ENCODE peak calls at places on chromosome 22, in five cellular contexts. W is astrocyte of the spinal cord, P is GM12865, D is fibroblast of pulmonary artery, Y is K562. E is an unnamed sample.

GRCh38 chr22:39183991-39184585 is 31.6 kb upstream of the CBX7 start:
- DNase-seq in D (peak), P (no peak), W (no peak), Y (peak), E (no peak)

GRCh38 chr22:30607300-30607930 is 441 bp downstream of the TCN2 start:
- DNase-seq in D (no peak), W (no peak), P (no peak), Y (no peak), E (no peak)

GRCh38 chr22:19820880-19821522 is 33.7 kb downstream of the GNB1L start:
- DNase-seq in Y (no peak), D (no peak), W (no peak), P (no peak), E (no peak)

GRCh38 chr22:20567993-20568417 is 60.6 kb downstream of the MED15 start:
- DNase-seq in D (peak), W (peak), Y (peak), P (no peak), E (peak)

GRCh38 chr22:22452211-22452610 is 56.3 kb downstream of the ZNF280B start:
- DNase-seq in D (no peak), P (no peak), W (no peak), Y (no peak), E (no peak)

GRCh38 chr22:33909075-33909458 is 11.2 kb downstream of the LARGE1 start:
- DNase-seq in W (peak), P (no peak), Y (no peak), D (peak), E (peak)

GRCh38 chr22:19871023-19871844 is 16.6 kb upstream of the GNB1L start:
- DNase-seq in D (no peak), W (no peak), Y (no peak), P (no peak), E (no peak)

GRCh38 chr22:42500164-42500835 is 19.3 kb downstream of the RRP7A start:
- DNase-seq in P (peak), Y (peak), W (peak), D (peak), E (no peak)

GRCh38 chr22:39306456-39307361 is 12.7 kb downstream of the RPL3 start:
- DNase-seq in W (no peak), P (peak), Y (peak), D (no peak), E (peak)

GRCh38 chr22:48567213-48567975 is 1260.3 kb downstream of the BRD1 start:
- DNase-seq in W (no peak), D (no peak), Y (no peak), P (no peak), E (no peak)

GRCh38 chr22:17098379-17098819 is 13.6 kb downstream of the IL17RA start:
- DNase-seq in P (peak), D (peak), Y (no peak), W (no peak), E (no peak)

GRCh38 chr22:28910575-28911278 is 27.4 kb downstream of the ZNRF3 start:
- DNase-seq in D (no peak), P (no peak), W (no peak), Y (no peak), E (no peak)

GRCh38 chr22:22342697-22343602 is 98.4 kb downstream of the VPREB1 start:
- DNase-seq in W (peak), P (peak), Y (peak), D (peak), E (no peak)

GRCh38 chr22:49010901-49011300 is 816.8 kb downstream of the BRD1 start:
- DNase-seq in P (no peak), W (no peak), Y (no peak), D (no peak), E (no peak)

GRCh38 chr22:29744902-29745301 is 21.9 kb downstream of the ZMAT5 start:
- DNase-seq in P (no peak), D (peak), Y (no peak), W (peak), E (peak)

GRCh38 chr22:44584256-44584902 is 86.3 kb upstream of the RTL6 start:
- DNase-seq in P (no peak), W (no peak), Y (no peak), D (no peak), E (no peak)

GRCh38 chr22:29457730-29458129 is 19.3 kb downstream of the RFPL1 start:
- DNase-seq in Y (peak), D (peak), W (peak), P (peak), E (peak)

GRCh38 chr22:37201066-37201820 is 11.0 kb downstream of the SSTR3 start:
- DNase-seq in Y (no peak), W (no peak), P (no peak), D (no peak), E (no peak)

GRCh38 chr22:44325718-44326548 is 13.2 kb upstream of the SHISAL1 start:
- DNase-seq in W (peak), Y (no peak), D (peak), P (no peak), E (peak)

GRCh38 chr22:49413551-49413950 is 414.1 kb downstream of the BRD1 start:
- DNase-seq in D (no peak), Y (no peak), W (no peak), P (no peak), E (no peak)

GRCh38 chr22:48239461-48240164 is 1477.2 kb downstream of the TBC1D22A start:
- DNase-seq in W (no peak), Y (no peak), D (no peak), P (no peak), E (no peak)

GRCh38 chr22:24190159-24190540 is 8.9 kb downstream of the SUSD2 start:
- DNase-seq in Y (no peak), D (no peak), W (no peak), P (no peak), E (no peak)

GRCh38 chr22:24191381-24191841 is 10.1 kb downstream of the SUSD2 start:
- DNase-seq in D (no peak), Y (no peak), P (no peak), W (no peak), E (no peak)

GRCh38 chr22:24189249-24190158 is 8.2 kb downstream of the SUSD2 start:
- DNase-seq in Y (peak), P (peak), D (peak), W (peak), E (peak)

GRCh38 chr22:24191893-24192292 is 10.6 kb downstream of the SUSD2 start:
- DNase-seq in P (no peak), Y (no peak), W (no peak), D (no peak), E (no peak)

DNA sequence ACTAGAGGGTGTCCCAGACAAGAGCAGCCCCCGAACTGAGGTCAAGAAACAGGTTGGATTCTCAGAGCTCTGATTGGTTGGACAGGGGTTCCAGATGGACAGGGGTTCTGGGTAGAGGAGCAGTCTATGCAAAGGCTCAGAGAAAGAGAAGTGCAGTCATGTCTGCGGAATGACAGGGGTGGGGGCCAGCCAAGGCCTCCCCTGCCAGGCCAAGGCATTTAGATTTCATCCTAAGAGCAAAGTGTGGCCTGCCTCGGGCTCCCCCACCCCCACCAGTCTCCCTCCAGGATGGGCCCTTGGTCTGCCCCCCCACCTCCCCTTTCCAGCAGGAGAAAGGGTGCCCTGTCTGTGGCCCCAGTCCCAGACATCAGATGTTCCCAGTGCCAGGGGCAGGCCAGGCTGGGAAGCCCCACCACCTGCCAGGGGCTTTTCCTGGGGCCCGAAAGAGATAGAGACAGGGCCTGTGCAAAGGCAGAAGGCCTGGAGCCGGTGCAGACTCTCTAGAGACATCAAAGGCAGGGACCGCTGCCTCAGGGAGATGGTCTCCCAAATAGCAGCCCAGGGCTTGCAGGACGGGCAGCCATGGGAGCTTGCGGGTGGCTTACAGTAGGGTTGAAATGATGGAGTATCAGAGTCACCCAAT is 9.4 kb downstream of the SUSD2 start:
- DNase-seq in D (no peak), W (no peak), P (no peak), Y (no peak), E (no peak)
- TF ChIP-seq CTCF in D (peak), W (peak), P (no peak), Y (no peak), E (no peak)

GRCh38 chr22:35684732-35685131 is 32.9 kb upstream of the APOL5 start:
- DNase-seq in W (no peak), P (no peak), D (no peak), Y (no peak), E (no peak)

GRCh38 chr22:35685731-35686130 is 31.9 kb upstream of the APOL5 start:
- DNase-seq in D (peak), P (no peak), W (no peak), Y (no peak), E (no peak)

GRCh38 chr22:35683560-35683959 is 34.1 kb upstream of the APOL5 start:
- DNase-seq in P (no peak), D (no peak), W (no peak), Y (no peak), E (no peak)

GRCh38 chr22:35686298-35686697 is 31.4 kb upstream of the APOL5 start:
- DNase-seq in W (no peak), Y (no peak), D (no peak), P (peak), E (no peak)

GRCh38 chr22:35684270-35684700 is 33.4 kb upstream of the APOL5 start:
- DNase-seq in P (peak), W (peak), D (peak), Y (no peak), E (peak)
- TF ChIP-seq CTCF in P (peak), W (peak), D (peak), Y (peak), E (peak)

GRCh38 chr22:46976598-46976997 is 214.1 kb downstream of the TBC1D22A start:
- DNase-seq in P (no peak), D (no peak), Y (no peak), W (no peak), E (no peak)

GRCh38 chr22:46976130-46976529 is 213.7 kb downstream of the TBC1D22A start:
- DNase-seq in W (no peak), Y (no peak), D (no peak), P (no peak), E (no peak)

GRCh38 chr22:46979506-46979905 is 217.1 kb downstream of the TBC1D22A start:
- DNase-seq in W (no peak), D (no peak), P (no peak), Y (no peak), E (no peak)

GRCh38 chr22:46980392-46980791 is 217.9 kb downstream of the TBC1D22A start:
- DNase-seq in D (no peak), P (no peak), Y (no peak), W (no peak), E (no peak)

GRCh38 chr22:46977656-46978343 is 215.3 kb downstream of the TBC1D22A start:
- DNase-seq in D (no peak), W (no peak), P (no peak), Y (no peak), E (no peak)
- TF ChIP-seq CTCF in D (no peak), W (no peak), P (no peak), Y (no peak), E (no peak)

GRCh38 chr22:27159016-27159415 is 501.6 kb downstream of the MIAT start:
- DNase-seq in D (no peak), W (no peak), Y (no peak), P (no peak), E (no peak)
- TF ChIP-seq CTCF in D (no peak), W (no peak), Y (no peak), P (no peak), E (no peak)